ENCODE peak calls at places on chromosome 7, in nine cellular contexts. E is esophagus muscularis mucosa, L is prostate gland, Q is suprapubic skin, M is HL-60, I is spleen, U is HCT116, T is K562, R is endothelial cell of umbilical vein. A is an unnamed sample.
A peak's percentile ranks its signal among the peaks of the same experiment; 100 is the strongest.

GRCh38 chr7:45972629-45973312 is 51.7 kb upstream of the IGFBP3 start:
- DNase-seq in E (peak; percentile 86), L (no peak), Q (peak; percentile 68), M (no peak), I (no peak), U (no peak), T (no peak), R (no peak), A (no peak)

GRCh38 chr7:16571941-16572340 is 45.3 kb downstream of the LRRC72 start:
- DNase-seq in E (no peak), L (no peak), Q (no peak), M (no peak), I (no peak), U (no peak), T (no peak), R (no peak), A (no peak)

GRCh38 chr7:68014031-68014774 is 1017.6 kb downstream of the TYW1 start:
- DNase-seq in E (no peak), L (no peak), Q (no peak), M (no peak), I (no peak), U (no peak), T (no peak), R (no peak), A (no peak)

GRCh38 chr7:26535483-26536069 is 243.9 kb downstream of the SNX10 start:
- DNase-seq in E (no peak), L (no peak), Q (no peak), M (no peak), I (no peak), U (no peak), T (no peak), R (no peak), A (no peak)

GRCh38 chr7:138785587-138786437 is 12.0 kb upstream of the TMEM213 start:
- DNase-seq in E (no peak), L (no peak), Q (no peak), M (no peak), I (peak; percentile 27), U (peak; percentile 39), T (no peak), R (no peak), A (no peak)

GRCh38 chr7:118183254-118183585 is 744 bp upstream of the LSM8 start:
- DNase-seq in E (no peak), L (no peak), Q (no peak), M (no peak), I (peak; percentile 65), U (no peak), T (peak; percentile 25), R (no peak), A (no peak)

GRCh38 chr7:107538001-107538400 is 25.7 kb downstream of the COG5 start:
- DNase-seq in E (no peak), L (no peak), Q (no peak), M (no peak), I (no peak), U (no peak), T (no peak), R (no peak), A (no peak)

GRCh38 chr7:10225265-10225664 is 748.4 kb upstream of the PHF14 start:
- DNase-seq in E (no peak), L (no peak), Q (no peak), M (no peak), I (no peak), U (no peak), T (no peak), R (peak; percentile 82), A (no peak)

GRCh38 chr7:148697950-148698396 is 730 bp upstream of the CUL1 start:
- DNase-seq in E (no peak), L (peak; percentile 34), Q (no peak), M (no peak), I (no peak), U (no peak), T (no peak), R (no peak), A (no peak)

GRCh38 chr7:29275018-29275318 is 80.4 kb downstream of the CHN2 start:
- DNase-seq in E (no peak), L (no peak), Q (no peak), M (no peak), I (no peak), U (no peak), T (no peak), R (no peak), A (no peak)

GRCh38 chr7:104275900-104276299 is 52.5 kb upstream of the LHFPL3 start:
- DNase-seq in E (no peak), L (no peak), Q (no peak), M (no peak), I (no peak), U (no peak), T (no peak), R (no peak), A (no peak)

GRCh38 chr7:50554923-50555322 is 10.3 kb downstream of the DDC start:
- DNase-seq in E (no peak), L (no peak), Q (no peak), M (no peak), I (no peak), U (no peak), T (no peak), R (no peak), A (no peak)

GRCh38 chr7:54339074-54339473 is 203.1 kb upstream of the VSTM2A start:
- DNase-seq in E (no peak), L (no peak), Q (no peak), M (no peak), I (no peak), U (no peak), T (no peak), R (no peak), A (no peak)

DNA sequence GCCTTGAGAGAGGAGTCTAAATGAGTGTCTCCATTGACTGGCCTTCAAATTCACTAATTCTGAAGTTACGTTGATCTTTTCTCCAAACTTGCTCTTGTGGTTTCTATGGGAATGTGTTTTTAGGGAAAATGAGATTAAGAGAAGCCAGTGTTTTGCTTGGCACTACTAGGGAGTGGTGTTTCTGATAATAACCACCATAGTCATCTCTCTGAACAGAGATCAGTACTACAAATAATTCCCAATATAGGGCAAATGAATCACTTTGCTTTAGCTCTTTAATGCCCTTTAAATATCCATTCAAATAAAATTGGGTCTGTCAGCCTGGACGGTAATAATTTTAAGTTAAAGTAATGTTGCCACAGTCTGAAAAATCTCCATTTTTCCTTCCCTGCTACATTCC is 90.8 kb downstream of the NRF1 start:
- DNase-seq in E (no peak), L (no peak), Q (no peak), M (no peak), I (no peak), U (no peak), T (no peak), R (peak; percentile 37), A (no peak)
- TF ChIP-seq POLR2AphosphoS5 in E (no peak), L (no peak), Q (no peak), M (no peak), I (no peak), U (no peak), T (no peak), R (no peak), A (no peak)

DNA sequence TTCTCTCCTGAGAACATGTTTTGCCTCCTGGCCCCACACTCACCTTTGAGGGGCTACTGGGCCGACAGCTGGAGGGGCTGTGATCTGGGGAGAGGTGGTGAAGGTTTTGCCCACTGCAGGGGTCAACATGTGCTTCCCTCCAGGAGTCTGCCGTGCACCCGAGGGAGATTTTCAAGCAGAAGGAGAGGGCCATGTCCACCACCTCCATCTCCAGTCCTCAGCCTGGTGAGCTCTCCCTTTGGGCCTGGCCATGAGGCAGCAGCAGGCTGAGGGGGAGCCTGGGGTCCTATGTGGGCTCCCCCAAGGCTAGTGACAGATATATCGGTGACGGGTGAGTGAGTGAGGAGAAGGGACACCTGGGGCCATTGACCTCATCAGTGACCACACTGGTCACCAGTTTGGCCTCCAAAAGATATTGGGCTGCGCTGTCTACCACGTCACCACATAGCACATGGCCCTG is 6.6 kb downstream of the PGAM2 start:
- DNase-seq in E (no peak), L (no peak), Q (peak; percentile 16), M (no peak), I (no peak), U (no peak), T (no peak), R (no peak), A (no peak)
- H3K27ac ChIP-seq in E (no peak overlapping the region), L (no peak overlapping the region), Q (no peak overlapping the region), M (no peak overlapping the region), I (peak overlapping the region; percentile 80), U (no peak overlapping the region), T (no peak overlapping the region), R (no peak overlapping the region), A (no peak overlapping the region)

GRCh38 chr7:155448632-155449007 is 9.3 kb upstream of the EN2 start:
- DNase-seq in E (no peak), L (no peak), Q (no peak), M (no peak), I (peak; percentile 73), U (no peak), T (no peak), R (no peak), A (no peak)
- TF ChIP-seq POLR2AphosphoS5 in E (no peak), L (no peak), Q (no peak), M (no peak), I (no peak), U (no peak), T (no peak), R (no peak), A (no peak)

DNA sequence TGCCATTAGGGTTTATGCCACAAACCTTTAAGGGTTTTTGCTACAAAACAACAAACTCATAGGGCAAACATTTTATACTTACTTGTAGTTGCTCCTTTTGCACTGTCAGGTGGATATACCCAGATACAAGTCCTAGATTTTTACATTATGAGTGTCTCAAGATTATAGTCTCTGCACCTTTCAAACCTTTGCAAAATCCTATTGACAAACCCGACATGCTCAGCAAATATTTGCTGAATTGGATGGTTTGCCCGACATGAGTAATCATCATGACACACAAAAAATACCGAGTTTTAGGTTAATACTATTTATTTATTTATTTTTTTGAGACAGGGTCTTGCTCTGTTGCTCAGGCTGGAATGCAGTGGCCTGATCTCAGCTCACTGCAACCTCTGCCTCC is 117.3 kb downstream of the SLC25A13 start:
- DNase-seq in E (no peak), L (no peak), Q (no peak), M (no peak), I (no peak), U (no peak), T (no peak), R (no peak), A (no peak)
- H3K27ac ChIP-seq in E (no peak overlapping the region), L (no peak overlapping the region), Q (no peak overlapping the region), M (no peak overlapping the region), I (no peak overlapping the region), U (no peak overlapping the region), T (no peak overlapping the region), R (no peak overlapping the region), A (no peak overlapping the region)

GRCh38 chr7:101856488-101857357 is 39.3 kb downstream of the CUX1 start:
- DNase-seq in E (peak; percentile 97), L (peak; percentile 91), Q (peak; percentile 93), M (peak; percentile 96), I (peak; percentile 98), U (peak; percentile 97), T (peak; percentile 98), R (peak; percentile 86), A (peak; percentile 96)
- TF ChIP-seq POLR2AphosphoS5 in E (peak; percentile 67), L (peak; percentile 85), Q (no peak), M (peak; percentile 86), I (peak; percentile 79), U (no peak), T (peak; percentile 63), R (peak; percentile 33), A (peak; percentile 14)

A was measured in vagina.